ENCODE peak calls at places on chromosomes 1 and 21, in eight cellular contexts. O is right atrium auricular region, J is tibial nerve, A is ovary, D is hepatocyte, E is suprapubic skin, G is heart left ventricle, L is endothelial cell of umbilical vein. B is an unnamed sample.

GRCh38 chr1:187871177-187871576 is 1042.4 kb downstream of the PLA2G4A start:
- DNase-seq in L (peak; percentile 3), G (no peak), J (no peak), A (no peak), O (no peak), E (no peak), D (no peak), B (no peak)

GRCh38 chr1:37497832-37498231 is 16.7 kb downstream of the MEAF6 start:
- DNase-seq in D (no peak), L (no peak), O (no peak), G (no peak), J (no peak), E (no peak), A (no peak), B (no peak)

GRCh38 chr1:232704694-232705680 is 75.1 kb upstream of the SIPA1L2 start:
- DNase-seq in A (no peak), J (peak; percentile 71), O (peak; percentile 66), E (peak; percentile 75), G (no peak), D (peak; percentile 76), L (peak; percentile 75), B (no peak)

GRCh38 chr1:45050931-45051748 is 39.1 kb downstream of the UROD start:
- DNase-seq in J (no peak), A (no peak), E (no peak), G (no peak), D (no peak), O (no peak), L (no peak), B (no peak)

GRCh38 chr1:57340361-57341192 is 83.3 kb downstream of the DAB1 start:
- DNase-seq in D (no peak), G (no peak), E (no peak), A (no peak), L (no peak), J (no peak), O (no peak), B (no peak)

GRCh38 chr1:225462714-225463574 is 35.1 kb upstream of the LBR start:
- DNase-seq in E (peak; percentile 57), J (no peak), O (no peak), L (no peak), G (no peak), D (no peak), A (peak; percentile 27), B (no peak)

GRCh38 chr1:117034791-117035290 is 25.3 kb upstream of the TTF2 start:
- DNase-seq in J (no peak), D (no peak), O (no peak), L (no peak), E (no peak), G (no peak), A (no peak), B (no peak)

GRCh38 chr21:26941436-26941835 is 25.5 kb downstream of the ADAMTS5 start:
- DNase-seq in L (no peak), O (no peak), E (no peak), A (no peak), G (no peak), J (no peak), D (no peak), B (no peak)

GRCh38 chr21:28752131-28752530 is 240.5 kb downstream of the LTN1 start:
- DNase-seq in E (no peak), D (no peak), A (no peak), L (no peak), J (no peak), G (no peak), O (no peak), B (no peak)

GRCh38 chr1:83102630-83103071 is 896.3 kb downstream of the TTLL7 start:
- DNase-seq in O (no peak), A (no peak), D (peak; percentile 31), L (no peak), J (no peak), E (no peak), G (no peak), B (no peak)

GRCh38 chr1:245683377-245683716 is 528.6 kb downstream of the KIF26B start:
- DNase-seq in O (no peak), L (no peak), G (no peak), A (no peak), D (no peak), J (no peak), E (no peak), B (no peak)

GRCh38 chr1:179038528-179039281 is 13.0 kb downstream of the FAM20B start:
- DNase-seq in O (no peak), J (no peak), D (no peak), G (no peak), A (no peak), L (no peak), E (no peak), B (no peak)

GRCh38 chr1:77068013-77068412 is 151.2 kb downstream of the PIGK start:
- DNase-seq in G (no peak), O (no peak), A (no peak), L (no peak), J (no peak), E (no peak), D (no peak), B (no peak)

GRCh38 chr1:37764888-37765441 is at the start of gene EPHA10:
- DNase-seq in E (no peak), O (no peak), A (no peak), G (no peak), D (no peak), L (no peak), J (no peak), B (no peak)

GRCh38 chr1:109516872-109517271 is 7.3 kb upstream of the AMIGO1 start:
- DNase-seq in L (no peak), D (peak; percentile 58), O (no peak), G (no peak), A (no peak), J (no peak), E (no peak), B (no peak)

GRCh38 chr1:187570166-187570565 is 741.4 kb downstream of the PLA2G4A start:
- DNase-seq in E (no peak), O (no peak), L (no peak), D (no peak), G (no peak), A (no peak), J (no peak), B (no peak)

GRCh38 chr1:21284206-21285137 is 5.8 kb downstream of the ECE1 start:
- DNase-seq in D (no peak), L (no peak), A (no peak), J (no peak), G (no peak), O (no peak), E (no peak), B (no peak)

GRCh38 chr1:51425955-51426354 is 93.1 kb downstream of the EPS15 start:
- DNase-seq in D (no peak), O (no peak), G (no peak), J (no peak), A (no peak), L (no peak), E (no peak), B (no peak)

GRCh38 chr1:53511933-53512806 is 53.0 kb downstream of the DMRTB1 start:
- DNase-seq in A (no peak), J (no peak), L (no peak), D (no peak), G (peak; percentile 54), E (no peak), O (no peak), B (no peak)

GRCh38 chr1:168497376-168497952 is 46.3 kb downstream of the XCL2 start:
- DNase-seq in E (no peak), A (no peak), J (no peak), D (no peak), G (no peak), O (no peak), L (no peak), B (no peak)

GRCh38 chr1:10530281-10530740 is 55.6 kb downstream of the PEX14 start:
- DNase-seq in L (peak; percentile 44), O (no peak), J (no peak), E (no peak), G (peak; percentile 37), A (peak; percentile 76), D (peak; percentile 87), B (no peak)

GRCh38 chr1:10337436-10337835 is 61.4 kb upstream of the PGD start:
- DNase-seq in D (no peak), L (no peak), G (no peak), O (no peak), E (no peak), J (no peak), A (no peak), B (no peak)

GRCh38 chr1:64320470-64320869 is 117.0 kb downstream of the UBE2U start:
- DNase-seq in E (no peak), L (peak; percentile 24), A (no peak), O (no peak), G (no peak), J (no peak), D (no peak), B (no peak)

GRCh38 chr1:204871405-204872037 is 859 bp downstream of the NFASC start:
- DNase-seq in L (no peak), O (no peak), D (no peak), G (no peak), E (no peak), J (no peak), A (no peak), B (no peak)
- H3K27ac ChIP-seq in L (no peak overlapping the region), O (peak overlapping the region; percentile 58), D (no peak overlapping the region), G (peak overlapping the region; percentile 60), E (no peak overlapping the region), J (peak overlapping the region; percentile 55), A (no peak overlapping the region), B (no peak overlapping the region)

GRCh38 chr1:27727126-27727525 is 1.4 kb downstream of the FAM76A start:
- DNase-seq in A (no peak), O (no peak), E (no peak), L (peak; percentile 15), D (no peak), J (no peak), G (no peak), B (no peak)
- H3K4me3 ChIP-seq in A (no peak overlapping the region), O (peak overlapping the region; percentile 96), E (peak overlapping the region; percentile 99), L (peak overlapping the region; percentile 92), D (peak overlapping the region; percentile 94), J (peak overlapping the region; percentile 67), G (no peak overlapping the region), B (peak overlapping the region; percentile 95)

GRCh38 chr21:36753556-36753955 is 54.6 kb downstream of the SIM2 start:
- DNase-seq in J (no peak), L (peak; percentile 20), G (no peak), E (no peak), D (no peak), O (no peak), A (no peak), B (no peak)
- H3K27ac ChIP-seq in J (no peak overlapping the region), L (peak overlapping the region; percentile 16), G (no peak overlapping the region), E (no peak overlapping the region), D (no peak overlapping the region), O (peak overlapping the region; percentile 6), A (no peak overlapping the region), B (no peak overlapping the region)

GRCh38 chr1:114691061-114691460 is 4.3 kb downstream of the AMPD1 start:
- DNase-seq in G (no peak), J (no peak), A (no peak), L (no peak), D (no peak), E (no peak), O (no peak), B (no peak)

GRCh38 chr1:114694540-114695310 is 621 bp downstream of the AMPD1 start:
- DNase-seq in A (no peak), O (no peak), D (no peak), L (no peak), G (no peak), E (no peak), J (no peak), B (no peak)

GRCh38 chr1:114695430-114696093 is at the start of gene AMPD1:
- DNase-seq in L (no peak), E (no peak), G (no peak), J (no peak), D (no peak), A (no peak), O (no peak), B (no peak)

GRCh38 chr1:114696810-114697209 is 1.5 kb upstream of the AMPD1 start:
- DNase-seq in J (no peak), O (no peak), D (no peak), E (no peak), L (no peak), G (no peak), A (no peak), B (no peak)

GRCh38 chr1:114692947-114693346 is 2.4 kb downstream of the AMPD1 start:
- DNase-seq in J (no peak), D (no peak), O (no peak), L (no peak), G (no peak), E (no peak), A (no peak), B (no peak)
- H3K4me3 ChIP-seq in J (no peak overlapping the region), D (no peak overlapping the region), O (no peak overlapping the region), L (no peak overlapping the region), G (no peak overlapping the region), E (no peak overlapping the region), A (no peak overlapping the region), B (peak overlapping the region; percentile 75)